ENCODE peak calls at places on chromosomes 16 and 17, in eight cellular contexts. L, I, W, N, E, Q, Y and J are unnamed samples.

GRCh38 chr16:15777533-15778203 is 79.2 kb downstream of the MYH11 start:
- DNase-seq in N (no peak), I (no peak), W (peak; percentile 53), E (peak; percentile 64), Q (peak; percentile 32), L (peak; percentile 61), Y (no peak), J (no peak)

GRCh38 chr16:57394444-57394843 is 10.1 kb upstream of the CCL17 start:
- DNase-seq in E (peak; percentile 15), Y (no peak), W (peak; percentile 64), I (no peak), N (no peak), L (no peak), Q (no peak), J (no peak)

GRCh38 chr17:36680701-36681202 is 79.4 kb downstream of the MRM1 start:
- DNase-seq in L (no peak), I (no peak), Y (no peak), E (no peak), N (no peak), Q (peak; percentile 60), W (no peak), J (no peak)

GRCh38 chr17:44115585-44116415 is 7.6 kb downstream of the HDAC5 start:
- DNase-seq in W (peak; percentile 42), I (no peak), E (peak; percentile 47), N (no peak), L (peak; percentile 43), Y (no peak), Q (peak; percentile 83), J (no peak)

GRCh38 chr17:42409467-42410351 is 13.3 kb downstream of the CAVIN1 start:
- DNase-seq in N (peak; percentile 76), Y (no peak), Q (no peak), L (peak; percentile 91), I (peak; percentile 73), W (peak; percentile 81), E (peak; percentile 94), J (no peak)

GRCh38 chr16:56401482-56401881 is 23.9 kb downstream of the AMFR start:
- DNase-seq in Y (no peak), I (no peak), W (no peak), Q (peak; percentile 52), E (no peak), L (no peak), N (no peak), J (peak; percentile 57)

GRCh38 chr16:79264237-79265104 is 336.1 kb downstream of the MAF start:
- DNase-seq in E (no peak), L (no peak), Y (no peak), I (no peak), W (no peak), Q (no peak), N (no peak), J (no peak)

GRCh38 chr17:43891851-43892671 is 15.3 kb downstream of the MPP2 start:
- DNase-seq in Y (no peak), I (no peak), L (no peak), N (no peak), W (no peak), Q (no peak), E (no peak), J (no peak)

GRCh38 chr17:42463976-42464400 is 5.3 kb downstream of the ATP6V0A1 start:
- DNase-seq in I (no peak), L (no peak), Y (no peak), W (no peak), Q (no peak), E (no peak), N (no peak), J (no peak)

GRCh38 chr17:61449707-61450640 is 2.2 kb upstream of the TBX4 start:
- DNase-seq in Y (no peak), E (no peak), N (no peak), W (no peak), L (no peak), Q (no peak), I (no peak), J (peak; percentile 53)

GRCh38 chr16:46658925-46659324 is 30.1 kb downstream of the VPS35 start:
- DNase-seq in Q (no peak), W (no peak), E (no peak), L (no peak), Y (no peak), N (no peak), I (no peak), J (no peak)

GRCh38 chr17:63820963-63821561 is 6.2 kb upstream of the PSMC5 start:
- DNase-seq in Y (no peak), E (no peak), N (no peak), Q (no peak), I (no peak), L (no peak), W (no peak), J (no peak)

GRCh38 chr17:8698142-8699050 is 46.2 kb downstream of the CCDC42 start:
- DNase-seq in I (peak; percentile 39), Y (no peak), Q (peak; percentile 55), L (peak; percentile 79), E (peak; percentile 68), W (no peak), N (no peak), J (no peak)

GRCh38 chr16:84687715-84688114 is 12.1 kb upstream of the USP10 start:
- DNase-seq in L (peak; percentile 96), W (no peak), Y (no peak), N (no peak), Q (no peak), I (no peak), E (peak; percentile 90), J (no peak)

GRCh38 chr17:50170662-50171370 is 5.0 kb downstream of the SGCA start:
- DNase-seq in N (no peak), Q (no peak), L (no peak), Y (no peak), I (no peak), W (peak; percentile 71), E (no peak), J (no peak)

DNA sequence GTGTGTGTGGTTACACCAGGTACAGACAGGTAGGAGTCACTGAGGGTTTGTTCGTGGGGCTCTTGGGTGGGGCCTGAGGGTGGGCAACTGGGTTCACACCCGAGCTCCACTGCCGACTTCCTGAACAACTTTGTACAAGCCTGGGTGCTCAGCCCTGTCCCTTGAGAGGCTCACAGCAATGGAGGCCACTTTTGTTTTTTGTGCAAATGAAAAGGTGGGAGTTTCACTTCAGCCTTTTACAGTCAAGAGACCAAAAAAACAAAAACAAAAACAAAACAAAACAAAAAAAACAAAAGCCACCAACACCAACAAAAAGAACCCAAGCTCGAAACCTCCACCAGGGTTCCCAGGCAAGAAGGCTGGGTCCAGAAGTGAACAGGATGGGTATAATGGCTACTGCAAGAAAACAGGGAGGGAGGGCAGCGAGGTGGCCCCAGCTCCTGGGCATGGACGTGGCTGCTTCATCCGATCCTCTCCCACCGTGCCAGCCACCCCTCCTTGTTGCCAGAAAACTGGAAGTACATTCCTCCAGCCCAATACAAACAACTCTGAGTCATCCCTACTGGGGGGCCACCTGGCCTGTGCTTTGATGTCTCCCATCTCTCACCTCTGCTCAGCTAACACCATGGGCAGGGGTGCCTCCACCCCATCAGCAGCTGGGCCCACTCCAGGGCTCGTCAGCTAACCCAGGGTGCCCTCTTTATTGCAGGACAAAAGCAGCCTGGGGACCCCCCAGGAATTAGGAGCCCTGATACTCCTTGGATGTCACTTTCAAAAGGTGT is 2.1 kb downstream of the RHBDF2 start:
- DNase-seq in Y (no peak), N (no peak), Q (no peak), W (peak; percentile 26), I (no peak), E (no peak), L (no peak), J (no peak)
- H3K4me1 ChIP-seq in Y (peaks cover 18% of the 10 kb centered on the region), N (peaks cover 30% of the 10 kb centered on the region), Q (peaks cover 21% of the 10 kb centered on the region), W (peaks cover 16% of the 10 kb centered on the region), I (peaks cover 23% of the 10 kb centered on the region), E (peaks cover 18% of the 10 kb centered on the region), L (peaks cover 27% of the 10 kb centered on the region), J (peaks cover 50% of the 10 kb centered on the region)

DNA sequence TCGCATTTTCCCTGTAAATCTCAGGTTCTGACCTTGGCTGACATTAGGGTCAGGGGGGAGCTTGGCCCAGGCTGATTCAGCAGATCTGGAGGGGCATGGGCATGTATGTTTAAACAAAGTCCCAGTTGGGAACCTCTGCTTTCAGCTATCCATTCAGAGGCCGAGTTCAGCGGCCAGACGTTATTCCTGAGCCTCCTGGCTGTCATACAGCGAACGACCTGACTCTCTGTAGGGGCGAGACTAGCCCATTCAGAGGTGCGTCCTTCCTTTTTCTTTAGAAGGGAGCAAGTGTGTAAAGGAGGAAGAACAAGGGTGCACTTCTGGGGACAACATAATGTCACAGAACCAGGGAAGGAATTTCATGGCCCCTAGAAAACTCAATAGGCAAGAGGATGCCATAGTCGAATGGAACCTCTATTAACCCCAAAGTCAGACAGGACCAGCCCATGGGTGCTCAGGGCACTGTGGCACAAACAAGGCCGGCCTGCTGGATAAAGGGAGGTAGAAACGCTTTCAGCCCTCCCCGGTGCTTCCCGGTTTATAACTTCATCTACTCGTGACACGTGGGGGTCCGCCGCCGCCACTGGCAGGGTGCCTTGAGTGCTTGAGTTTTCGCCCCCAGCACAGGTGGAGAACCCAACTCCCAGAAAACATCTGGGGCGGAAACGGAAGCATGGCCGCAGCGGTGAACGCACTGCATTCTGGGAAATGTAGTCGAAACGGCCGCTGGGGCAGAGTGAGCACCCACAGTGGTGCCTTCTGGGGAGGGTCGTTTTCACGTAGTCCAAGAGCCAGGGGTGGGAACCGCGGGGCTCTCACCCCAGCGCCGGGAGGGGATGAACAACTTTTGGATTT is 33.2 kb upstream of the PLCG2 start:
- DNase-seq in L (peak; percentile 31), N (no peak), W (peak; percentile 58), Q (peak; percentile 87), Y (peak; percentile 18), E (peak; percentile 60), I (no peak), J (no peak)
- H3K4me1 ChIP-seq in L (peaks cover 2% of the 10 kb centered on the region), N (peaks cover 5% of the 10 kb centered on the region), W (peaks cover 5% of the 10 kb centered on the region), Q (no peaks in the 10 kb centered on the region), Y (no peaks in the 10 kb centered on the region), E (no peaks in the 10 kb centered on the region), I (peaks cover 2% of the 10 kb centered on the region), J (peaks cover 15% of the 10 kb centered on the region)

GRCh38 chr16:31132303-31132978 is 3.1 kb downstream of the PRSS8 start:
- DNase-seq in Q (no peak), Y (no peak), W (no peak), E (no peak), L (no peak), N (no peak), I (no peak), J (no peak)

GRCh38 chr16:31132979-31133599 is 2.4 kb downstream of the PRSS8 start:
- DNase-seq in W (no peak), N (no peak), E (no peak), Y (no peak), Q (no peak), L (no peak), I (no peak), J (no peak)

GRCh38 chr16:31130899-31131298 is 4.6 kb downstream of the PRSS8 start:
- DNase-seq in L (no peak), N (no peak), W (peak; percentile 98), Y (no peak), I (no peak), Q (no peak), E (no peak), J (no peak)

GRCh38 chr16:31131416-31131815 is 4.1 kb downstream of the PRSS8 start:
- DNase-seq in I (no peak), E (no peak), Y (no peak), N (no peak), Q (no peak), L (no peak), W (no peak), J (no peak)

GRCh38 chr16:31131841-31132271 is 3.7 kb downstream of the PRSS8 start:
- DNase-seq in Y (no peak), I (no peak), W (no peak), L (no peak), N (no peak), E (no peak), Q (no peak), J (no peak)
- H3K4me1 ChIP-seq in Y (peaks cover 50% of the 10 kb centered on the region), I (no peaks in the 10 kb centered on the region), W (peaks cover 74% of the 10 kb centered on the region), L (peaks cover 3% of the 10 kb centered on the region), N (peaks cover 4% of the 10 kb centered on the region), E (no peaks in the 10 kb centered on the region), Q (no peaks in the 10 kb centered on the region), J (peaks cover 17% of the 10 kb centered on the region)

GRCh38 chr16:14087590-14088154 is 16.6 kb downstream of the MRTFB start:
- DNase-seq in Q (no peak), W (no peak), L (no peak), I (no peak), N (no peak), Y (no peak), E (peak; percentile 39), J (no peak)
- H3K4me1 ChIP-seq in Q (peaks cover 14% of the 10 kb centered on the region), W (peaks cover 29% of the 10 kb centered on the region), L (no peaks in the 10 kb centered on the region), I (peaks cover 24% of the 10 kb centered on the region), N (peaks cover 8% of the 10 kb centered on the region), Y (peaks cover 12% of the 10 kb centered on the region), E (no peaks in the 10 kb centered on the region), J (peaks cover 42% of the 10 kb centered on the region)